ENCODE peak calls at places on chromosomes 3 and 15, in ten cellular contexts. A is mesendoderm; G is activated naive CD4-positive, alpha-beta T cell treated with Interleukin-2 at 50 U/mL for 16 hours; S is A549; U is activated CD4-positive, alpha-beta T cell treated with anti-CD3 and anti-CD28 coated beads for 24 hours; P is foreskin fibroblast; C is AML-193; X is astrocyte of the hippocampus; F is cardiac fibroblast; J is AG10803. I is an unnamed sample.

GRCh38 chr3:133208184-133208583 is 170.0 kb downstream of the TMEM108 start:
- DNase-seq in P (no peak), J (no peak), U (no peak), X (no peak), A (peak; percentile 25), C (no peak), S (no peak), G (no peak), F (no peak), I (no peak)

GRCh38 chr15:100002091-100002620 is 268.9 kb upstream of the LYSMD4 start:
- DNase-seq in X (no peak), J (no peak), C (no peak), P (no peak), A (no peak), U (no peak), G (no peak), F (no peak), S (no peak), I (no peak)

GRCh38 chr15:68994981-68995753 is 19.3 kb upstream of the NOX5 start:
- DNase-seq in U (no peak), S (no peak), P (no peak), F (no peak), C (no peak), X (no peak), J (no peak), A (no peak), G (no peak), I (no peak)

GRCh38 chr3:12463686-12464085 is 20.6 kb upstream of the TSEN2 start:
- DNase-seq in X (no peak), A (no peak), S (no peak), G (no peak), C (no peak), P (no peak), F (no peak), J (no peak), U (no peak), I (no peak)

GRCh38 chr3:52004158-52004787 is 8.6 kb upstream of the RPL29 start:
- DNase-seq in C (no peak), U (no peak), F (peak; percentile 72), S (no peak), G (no peak), J (peak; percentile 35), A (peak; percentile 80), P (peak; percentile 47), X (peak; percentile 77), I (no peak)

GRCh38 chr15:63381301-63382192 is at the start of gene CA12:
- DNase-seq in U (peak; percentile 12), G (peak; percentile 2), X (peak; percentile 76), P (peak; percentile 62), C (no peak), A (peak; percentile 63), S (peak; percentile 81), J (no peak), F (peak; percentile 53), I (peak; percentile 59)

GRCh38 chr15:82043130-82043673 is 2.6 kb downstream of the MEX3B start:
- DNase-seq in J (no peak), S (no peak), C (peak; percentile 9), A (peak; percentile 33), U (no peak), X (peak; percentile 53), G (no peak), P (no peak), F (no peak), I (no peak)

GRCh38 chr3:51932471-51933370 is 9.0 kb downstream of the RRP9 start:
- DNase-seq in P (no peak), G (no peak), F (no peak), U (no peak), C (no peak), A (no peak), X (no peak), S (no peak), J (no peak), I (no peak)

GRCh38 chr3:66261318-66261717 is 40.5 kb downstream of the SLC25A26 start:
- DNase-seq in F (peak; percentile 23), A (peak; percentile 40), S (no peak), C (no peak), J (peak; percentile 39), P (peak; percentile 34), X (peak; percentile 42), U (no peak), G (no peak), I (peak; percentile 31)

GRCh38 chr3:23797490-23797889 is 8.3 kb upstream of the UBE2E1 start:
- DNase-seq in G (no peak), J (no peak), A (no peak), F (no peak), S (no peak), P (no peak), C (no peak), X (no peak), U (no peak), I (no peak)

GRCh38 chr3:141930801-141931200 is 54.4 kb downstream of the ATP1B3 start:
- DNase-seq in S (no peak), P (no peak), A (no peak), X (no peak), J (no peak), C (no peak), U (no peak), G (no peak), F (no peak), I (no peak)

GRCh38 chr3:162525052-162525451 is 1028.4 kb downstream of the OTOL1 start:
- DNase-seq in J (peak; percentile 99), U (no peak), P (peak; percentile 92), A (no peak), G (no peak), F (peak; percentile 87), X (peak; percentile 73), C (no peak), S (no peak), I (peak; percentile 72)

GRCh38 chr15:60328852-60329443 is 68.8 kb downstream of the ANXA2 start:
- DNase-seq in X (peak; percentile 53), F (peak; percentile 55), P (no peak), C (peak; percentile 3), A (no peak), J (peak; percentile 41), S (peak; percentile 47), G (peak; percentile 23), U (peak; percentile 6), I (peak; percentile 58)

GRCh38 chr3:15506571-15506970 is 14.9 kb downstream of the COLQ start:
- DNase-seq in S (no peak), C (no peak), X (no peak), P (no peak), J (no peak), U (no peak), F (no peak), A (no peak), G (no peak), I (no peak)

GRCh38 chr3:59708202-59708601 is 658.4 kb upstream of the CFAP20DC start:
- DNase-seq in U (no peak), P (no peak), J (no peak), X (no peak), F (no peak), C (no peak), S (no peak), A (no peak), G (no peak), I (no peak)

GRCh38 chr15:56428821-56429458 is 36.0 kb downstream of the MNS1 start:
- DNase-seq in F (peak; percentile 53), C (peak; percentile 67), S (peak; percentile 45), X (peak; percentile 35), J (peak; percentile 40), P (peak; percentile 6), U (no peak), G (no peak), A (peak; percentile 31), I (peak; percentile 49)

GRCh38 chr15:39362832-39363561 is 217.9 kb upstream of the THBS1 start:
- DNase-seq in J (peak; percentile 98), X (peak; percentile 98), U (no peak), A (no peak), S (no peak), P (peak; percentile 94), F (peak; percentile 87), C (no peak), G (no peak), I (peak; percentile 34)

GRCh38 chr3:160885791-160886286 is 129.8 kb downstream of the PPM1L start:
- DNase-seq in S (no peak), F (peak; percentile 61), C (no peak), A (peak; percentile 74), P (peak; percentile 7), X (peak; percentile 6), G (no peak), U (no peak), J (peak; percentile 22), I (no peak)

GRCh38 chr15:67433495-67434099 is 87.3 kb upstream of the C15orf61 start:
- DNase-seq in F (peak; percentile 74), X (peak; percentile 75), G (peak; percentile 17), A (peak; percentile 65), S (peak; percentile 69), J (peak; percentile 56), C (peak; percentile 47), P (peak; percentile 38), U (peak; percentile 7), I (peak; percentile 81)

GRCh38 chr3:459376-459710 is 262.8 kb downstream of the CHL1 start:
- DNase-seq in C (no peak), G (no peak), U (no peak), X (no peak), P (no peak), F (no peak), S (no peak), J (no peak), A (no peak), I (no peak)

GRCh38 chr3:185625784-185626183 is 39.7 kb downstream of the SENP2 start:
- DNase-seq in P (no peak), S (no peak), G (no peak), C (no peak), U (no peak), A (no peak), X (no peak), J (no peak), F (no peak), I (no peak)

GRCh38 chr3:35944915-35945710 is 305.8 kb downstream of the ARPP21 start:
- DNase-seq in J (no peak), G (no peak), S (peak; percentile 56), C (no peak), U (no peak), A (peak; percentile 18), F (no peak), X (peak; percentile 11), P (peak; percentile 26), I (peak; percentile 4)

GRCh38 chr15:77713281-77713680 is 80.6 kb upstream of the LINGO1 start:
- DNase-seq in C (no peak), U (no peak), X (no peak), J (no peak), A (no peak), P (no peak), F (no peak), G (no peak), S (no peak), I (no peak)

GRCh38 chr3:78096488-78097255 is 1056.8 kb downstream of the ROBO2 start:
- DNase-seq in G (no peak), P (peak; percentile 31), U (no peak), C (no peak), J (no peak), F (no peak), X (peak; percentile 40), A (no peak), S (no peak), I (no peak)

GRCh38 chr15:70415330-70415884 is 317.7 kb upstream of the TLE3 start:
- DNase-seq in U (no peak), G (no peak), A (no peak), S (no peak), J (no peak), F (no peak), C (no peak), X (no peak), P (no peak), I (no peak)

GRCh38 chr3:5809811-5810210 is 622.3 kb downstream of the EDEM1 start:
- DNase-seq in P (no peak), U (no peak), F (no peak), S (no peak), C (no peak), X (no peak), J (no peak), A (no peak), G (no peak), I (no peak)

I was measured in GM03348.